ENCODE peak calls at places on chromosomes 7 and 10, in nine cellular contexts. Z is sigmoid colon, J is mucosa of descending colon, U is nephron progenitor cell, O is endothelial cell, N is choroid plexus epithelial cell, G is MM.1S, B is BJ, R is gastrocnemius medialis. X is an unnamed sample.

GRCh38 chr7:66181329-66181728 is 23.8 kb upstream of the TPST1 start:
- DNase-seq in Z (no peak), J (no peak), U (no peak), O (no peak), N (no peak), G (no peak), B (no peak), R (no peak), X (no peak)

GRCh38 chr7:55533050-55533728 is 39.1 kb downstream of the VOPP1 start:
- DNase-seq in Z (no peak), J (no peak), U (no peak), O (no peak), N (peak; percentile 54), G (peak; percentile 97), B (no peak), R (peak; percentile 42), X (peak; percentile 43)

GRCh38 chr10:77742172-77742571 is 104.6 kb upstream of the KCNMA1 start:
- DNase-seq in Z (no peak), J (no peak), U (no peak), O (no peak), N (no peak), G (no peak), B (no peak), R (no peak), X (no peak)

GRCh38 chr7:80841566-80842478 is 77.0 kb downstream of the SEMA3C start:
- DNase-seq in Z (no peak), J (no peak), U (no peak), O (no peak), N (peak; percentile 66), G (no peak), B (no peak), R (no peak), X (no peak)

GRCh38 chr10:62852961-62853702 is 37.0 kb upstream of the EGR2 start:
- DNase-seq in Z (no peak), J (no peak), U (no peak), O (no peak), N (no peak), G (peak; percentile 48), B (no peak), R (no peak), X (no peak)

GRCh38 chr7:159088016-159088865 is 56.4 kb downstream of the VIPR2 start:
- DNase-seq in Z (peak; percentile 30), J (no peak), U (no peak), O (no peak), N (no peak), G (no peak), B (no peak), R (no peak), X (no peak)

GRCh38 chr10:62980697-62981495 is 152.2 kb upstream of the NRBF2 start:
- DNase-seq in Z (no peak), J (no peak), U (no peak), O (no peak), N (no peak), G (no peak), B (no peak), R (no peak), X (no peak)

GRCh38 chr10:130171196-130171595 is 35.0 kb downstream of the GLRX3 start:
- DNase-seq in Z (no peak), J (no peak), U (no peak), O (no peak), N (no peak), G (peak; percentile 89), B (no peak), R (no peak), X (no peak)

GRCh38 chr7:17402628-17403278 is 104.3 kb downstream of the AHR start:
- DNase-seq in Z (no peak), J (no peak), U (no peak), O (no peak), N (peak; percentile 16), G (peak; percentile 39), B (no peak), R (no peak), X (no peak)

GRCh38 chr10:62527019-62527827 is 153.1 kb downstream of the ZNF365 start:
- DNase-seq in Z (no peak), J (no peak), U (no peak), O (no peak), N (no peak), G (peak; percentile 39), B (no peak), R (no peak), X (no peak)

GRCh38 chr10:121596668-121597503 is 1.4 kb downstream of the FGFR2 start:
- DNase-seq in Z (peak; percentile 85), J (peak; percentile 68), U (peak; percentile 61), O (peak; percentile 51), N (peak; percentile 17), G (no peak), B (no peak), R (no peak), X (no peak)

GRCh38 chr7:157488966-157489365 is 152.2 kb downstream of the DNAJB6 start:
- DNase-seq in Z (peak; percentile 37), J (no peak), U (no peak), O (no peak), N (no peak), G (no peak), B (no peak), R (no peak), X (no peak)

GRCh38 chr10:13272164-13272571 is 27.7 kb downstream of the PHYH start:
- DNase-seq in Z (peak; percentile 71), J (peak; percentile 35), U (no peak), O (no peak), N (peak; percentile 55), G (peak; percentile 76), B (no peak), R (peak; percentile 66), X (no peak)

DNA sequence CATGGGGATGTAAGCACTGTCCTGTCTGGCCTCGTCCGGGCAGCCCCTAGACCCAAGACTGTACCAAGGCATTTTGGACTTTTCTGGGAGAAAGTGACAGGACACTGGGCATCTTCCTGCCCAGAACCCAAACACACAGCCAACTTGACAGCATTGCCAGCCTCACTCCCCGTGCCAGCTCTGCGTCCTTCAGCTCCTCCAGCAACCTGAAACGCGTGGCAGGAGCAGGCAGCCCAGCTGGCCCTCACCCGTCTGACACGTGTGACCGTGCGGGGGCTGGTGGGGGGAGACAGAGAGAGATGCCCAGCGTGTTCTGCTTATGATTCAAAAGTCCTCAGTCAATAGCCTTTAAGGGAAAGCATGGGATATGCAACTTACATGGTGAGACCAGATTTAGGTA is 50.3 kb upstream of the SLC29A3 start:
- DNase-seq in Z (no peak), J (no peak), U (no peak), O (no peak), N (no peak), G (no peak), B (no peak), R (peak; percentile 79), X (no peak)
- TF ChIP-seq CTCF in Z (no peak), J (no peak), U (no peak), O (no peak), N (no peak), G (no peak), B (no peak), R (no peak), X (no peak)

GRCh38 chr10:133226251-133226808 is 3.7 kb upstream of the UTF1 start:
- DNase-seq in Z (no peak), J (no peak), U (no peak), O (no peak), N (no peak), G (no peak), B (no peak), R (no peak), X (no peak)
- TF ChIP-seq CTCF in Z (no peak), J (no peak), U (no peak), O (no peak), N (no peak), G (no peak), B (no peak), R (no peak), X (no peak)

GRCh38 chr7:106639476-106640334 is 21.3 kb downstream of the CCDC71L start:
- DNase-seq in Z (no peak), J (no peak), U (no peak), O (no peak), N (no peak), G (no peak), B (no peak), R (no peak), X (no peak)
- TF ChIP-seq CTCF in Z (no peak), J (no peak), U (no peak), O (no peak), N (no peak), G (no peak), B (no peak), R (no peak), X (no peak)

GRCh38 chr10:3046210-3046779 is 21.1 kb upstream of the PFKP start:
- DNase-seq in Z (no peak), J (no peak), U (no peak), O (no peak), N (no peak), G (no peak), B (no peak), R (no peak), X (no peak)

GRCh38 chr10:3043512-3044368 is 23.6 kb upstream of the PFKP start:
- DNase-seq in Z (peak; percentile 77), J (peak; percentile 76), U (peak; percentile 72), O (peak; percentile 63), N (peak; percentile 87), G (peak; percentile 22), B (no peak), R (no peak), X (no peak)

GRCh38 chr10:3047622-3047995 is 19.7 kb upstream of the PFKP start:
- DNase-seq in Z (no peak), J (no peak), U (no peak), O (no peak), N (no peak), G (no peak), B (no peak), R (no peak), X (no peak)

GRCh38 chr10:3046941-3047621 is 20.3 kb upstream of the PFKP start:
- DNase-seq in Z (no peak), J (no peak), U (no peak), O (no peak), N (peak; percentile 23), G (no peak), B (no peak), R (no peak), X (peak; percentile 47)

GRCh38 chr10:3045471-3046209 is 21.7 kb upstream of the PFKP start:
- DNase-seq in Z (peak; percentile 76), J (peak; percentile 60), U (peak; percentile 69), O (peak; percentile 42), N (peak; percentile 75), G (no peak), B (peak; percentile 35), R (peak; percentile 31), X (peak; percentile 63)
- TF ChIP-seq CTCF in Z (no peak), J (no peak), U (peak; percentile 37), O (no peak), N (peak; percentile 45), G (no peak), B (peak; percentile 62), R (no peak), X (peak; percentile 24)

GRCh38 chr7:25720427-25720826 is 431.6 kb upstream of the NFE2L3 start:
- DNase-seq in Z (no peak), J (no peak), U (no peak), O (no peak), N (peak; percentile 47), G (no peak), B (no peak), R (no peak), X (no peak)
- TF ChIP-seq CTCF in Z (peak; percentile 24), J (no peak), U (peak; percentile 31), O (peak; percentile 56), N (peak; percentile 71), G (peak; percentile 45), B (peak; percentile 29), R (peak; percentile 36), X (peak; percentile 55)

DNA sequence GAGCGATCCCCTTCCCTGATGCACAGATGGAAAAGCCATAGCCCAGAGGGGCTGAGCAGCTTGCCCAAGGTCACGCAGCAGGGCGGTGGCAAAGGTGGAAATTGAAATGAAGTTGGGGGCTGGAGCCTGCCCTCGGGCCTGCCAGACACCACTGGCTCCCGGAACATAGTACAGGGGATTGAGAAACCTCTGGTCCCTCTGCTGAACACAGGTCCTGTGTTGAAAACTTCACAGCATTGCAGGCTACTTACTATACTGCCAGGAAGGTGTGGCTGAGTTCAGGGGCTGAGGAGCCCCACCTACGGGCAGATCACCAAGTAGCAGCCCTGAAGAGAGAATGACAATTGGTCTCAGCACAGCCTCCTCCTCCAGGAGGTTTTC is 326.7 kb downstream of the PLXNA4 start:
- DNase-seq in Z (no peak), J (peak; percentile 60), U (no peak), O (peak; percentile 41), N (peak; percentile 18), G (no peak), B (no peak), R (peak; percentile 44), X (no peak)
- TF ChIP-seq CTCF in Z (no peak), J (no peak), U (peak; percentile 38), O (no peak), N (peak; percentile 38), G (peak; percentile 21), B (peak; percentile 9), R (peak; percentile 9), X (peak; percentile 34)

X was measured in kidney epithelial cell.